ENCODE peak calls at places on chromosomes 4 and X, in ten cellular contexts. W is tibial artery; K is BE2C; D is fibroblast of mammary gland; I is foreskin fibroblast; B is HCT116; J is mammary epithelial cell; S is fibroblast of pulmonary artery; P is naive thymus-derived CD4-positive, alpha-beta T cell; Q is WERI-Rb-1. C is an unnamed sample.

GRCh38 chr4:56937262-56937661 is 29.6 kb downstream of the REST start:
- DNase-seq in B (peak), S (peak), Q (no peak), K (no peak), J (peak), P (no peak), D (peak), I (peak), W (no peak), C (peak)

GRCh38 chrX:112734250-112734649 is 54.5 kb upstream of the LHFPL1 start:
- DNase-seq in B (no peak), S (peak), K (no peak), I (no peak), D (peak), J (no peak), Q (no peak), W (peak), P (no peak), C (peak)

GRCh38 chr4:71167083-71167482 is 171.7 kb upstream of the SLC4A4 start:
- DNase-seq in J (no peak), B (no peak), W (no peak), K (no peak), D (no peak), S (no peak), P (no peak), Q (no peak), I (no peak), C (no peak)

GRCh38 chrX:151505796-151506195 is 57.7 kb upstream of the PASD1 start:
- DNase-seq in K (no peak), Q (peak), W (no peak), D (peak), J (peak), S (no peak), I (no peak), B (peak), P (no peak), C (peak)

GRCh38 chrX:48800574-48801280 is 1.1 kb upstream of the HDAC6 start:
- DNase-seq in K (no peak), B (no peak), W (no peak), Q (peak), D (no peak), I (no peak), P (no peak), J (no peak), S (no peak), C (no peak)

GRCh38 chrX:153922932-153923857 is 2.9 kb downstream of the ARHGAP4 start:
- DNase-seq in K (peak), W (peak), P (no peak), S (peak), J (peak), I (peak), B (no peak), D (peak), Q (peak), C (peak)

GRCh38 chr4:119212964-119213606 is 572 bp downstream of the USP53 start:
- DNase-seq in D (peak), B (peak), P (no peak), S (peak), J (peak), I (peak), Q (peak), W (peak), K (peak), C (peak)

GRCh38 chr4:139465922-139466321 is 12.0 kb downstream of the RAB33B start:
- DNase-seq in P (no peak), K (no peak), I (no peak), J (no peak), B (no peak), S (no peak), Q (no peak), D (peak), W (no peak), C (no peak)

GRCh38 chr4:2220016-2220620 is 21.8 kb downstream of the HAUS3 start:
- DNase-seq in B (peak), P (peak), Q (peak), S (peak), K (peak), W (peak), D (peak), J (peak), I (peak), C (peak)

GRCh38 chrX:37786666-37787337 is 6.9 kb downstream of the CYBB start:
- DNase-seq in I (no peak), W (no peak), B (no peak), P (no peak), D (no peak), K (no peak), Q (no peak), S (no peak), J (no peak), C (no peak)

GRCh38 chrX:3548743-3549441 is 164.6 kb downstream of the PRKX start:
- DNase-seq in Q (peak), W (no peak), I (peak), D (peak), S (peak), P (no peak), B (peak), J (peak), K (no peak), C (no peak)

GRCh38 chr4:90727938-90728337 is 600.7 kb downstream of the CCSER1 start:
- DNase-seq in K (no peak), B (peak), P (no peak), D (no peak), J (peak), S (peak), Q (no peak), W (no peak), I (no peak), C (peak)

GRCh38 chr4:168584321-168584771 is 87.5 kb downstream of the PALLD start:
- DNase-seq in J (peak), I (peak), K (no peak), Q (no peak), W (no peak), B (no peak), P (no peak), S (no peak), D (peak), C (peak)

GRCh38 chrX:36160056-36160455 is 240.5 kb downstream of the CFAP47 start:
- DNase-seq in K (no peak), J (no peak), W (no peak), S (peak), I (no peak), B (no peak), P (no peak), Q (no peak), D (no peak), C (no peak)

GRCh38 chr4:150145090-150145949 is 67.1 kb downstream of the DCLK2 start:
- DNase-seq in P (no peak), W (no peak), D (no peak), Q (no peak), S (no peak), I (no peak), K (no peak), J (no peak), B (no peak), C (peak)

GRCh38 chr4:16001484-16001858 is 38.5 kb upstream of the FGFBP2 start:
- DNase-seq in B (peak), I (peak), P (peak), D (peak), S (peak), K (peak), Q (peak), J (peak), W (peak), C (peak)

GRCh38 chr4:6992728-6993655 is 50.2 kb upstream of the TADA2B start:
- DNase-seq in D (no peak), S (no peak), P (no peak), K (peak), J (peak), B (no peak), Q (no peak), I (no peak), W (no peak), C (no peak)

GRCh38 chr4:29046166-29046565 is 1674.0 kb upstream of the PCDH7 start:
- DNase-seq in D (peak), S (peak), B (no peak), K (no peak), W (no peak), I (no peak), Q (no peak), P (no peak), J (no peak), C (peak)

GRCh38 chr4:177369372-177369771 is 59.7 kb downstream of the NEIL3 start:
- DNase-seq in J (no peak), S (peak), B (no peak), I (no peak), P (no peak), W (no peak), D (peak), K (no peak), Q (no peak), C (peak)

GRCh38 chr4:66357316-66357715 is 687.0 kb upstream of the EPHA5 start:
- DNase-seq in D (peak), J (peak), W (no peak), P (no peak), Q (no peak), B (no peak), K (no peak), I (no peak), S (peak), C (no peak)

GRCh38 chr4:63169836-63170235 is 1239.4 kb downstream of the TECRL start:
- DNase-seq in K (no peak), I (no peak), Q (peak), S (no peak), J (no peak), P (no peak), D (no peak), W (no peak), B (no peak), C (no peak)

GRCh38 chr4:89724716-89725115 is 112.2 kb downstream of the SNCA start:
- DNase-seq in P (no peak), K (no peak), Q (no peak), W (no peak), B (no peak), J (peak), S (peak), D (peak), I (peak), C (no peak)

GRCh38 chr4:139207247-139207646 is 30.2 kb upstream of the ELF2 start:
- DNase-seq in Q (no peak), W (peak), B (no peak), D (no peak), P (no peak), J (no peak), S (no peak), I (no peak), K (no peak), C (no peak)

GRCh38 chrX:105114554-105115130 is 105.9 kb downstream of the TEX13A start:
- DNase-seq in J (peak), P (no peak), W (no peak), Q (no peak), S (no peak), B (no peak), I (no peak), K (no peak), D (no peak), C (no peak)

GRCh38 chrX:46559062-46559461 is 13.8 kb upstream of the ZNF674 start:
- DNase-seq in W (no peak), Q (no peak), I (no peak), J (no peak), S (peak), D (no peak), K (no peak), B (no peak), P (no peak), C (no peak)

GRCh38 chr4:89021678-89022077 is 35.3 kb downstream of the FAM13A start:
- DNase-seq in W (no peak), I (no peak), Q (no peak), D (no peak), K (no peak), S (no peak), J (no peak), B (no peak), P (no peak), C (no peak)

GRCh38 chr4:71680706-71681105 is 103.2 kb downstream of the GC start:
- DNase-seq in K (no peak), S (peak), D (no peak), J (no peak), Q (no peak), P (no peak), I (no peak), B (no peak), W (no peak), C (no peak)

GRCh38 chr4:150348079-150348478 is 233.9 kb upstream of the MAB21L2 start:
- DNase-seq in S (peak), P (no peak), D (peak), W (no peak), J (peak), Q (no peak), B (peak), I (peak), K (no peak), C (no peak)

GRCh38 chr4:19346636-19347035 is 905.1 kb upstream of the SLIT2 start:
- DNase-seq in W (no peak), P (no peak), I (no peak), S (no peak), K (no peak), B (no peak), J (no peak), Q (no peak), D (no peak), C (no peak)

GRCh38 chrX:16185725-16186136 is 18.4 kb downstream of the MAGEB17 start:
- DNase-seq in I (peak), S (peak), Q (no peak), K (no peak), D (peak), P (no peak), B (peak), J (peak), W (no peak), C (peak)

GRCh38 chr4:28436191-28437080 is 1575.8 kb downstream of the STIM2 start:
- DNase-seq in D (no peak), I (no peak), P (no peak), B (no peak), J (peak), W (no peak), S (no peak), K (no peak), Q (no peak), C (no peak)

GRCh38 chr4:113760094-113760851 is 1.3 kb downstream of the CAMK2D start:
- DNase-seq in J (peak), P (peak), B (no peak), W (peak), I (no peak), Q (peak), D (peak), S (peak), K (peak), C (peak)

GRCh38 chr4:54818481-54818880 is 160.7 kb downstream of the KIT start:
- DNase-seq in K (no peak), J (no peak), B (no peak), W (no peak), D (no peak), S (no peak), Q (no peak), P (no peak), I (no peak), C (no peak)

GRCh38 chrX:3176439-3176820 is 135.2 kb downstream of the ARSF start:
- DNase-seq in D (peak), I (peak), Q (no peak), S (peak), B (no peak), W (peak), P (no peak), J (no peak), K (no peak), C (no peak)

GRCh38 chr4:53786632-53787031 is 195.3 kb upstream of the LNX1 start:
- DNase-seq in B (no peak), I (peak), W (no peak), S (peak), K (no peak), Q (no peak), D (peak), P (no peak), J (no peak), C (no peak)

GRCh38 chrX:24870143-24870542 is 145.6 kb downstream of the ARX start:
- DNase-seq in P (no peak), D (peak), W (no peak), B (no peak), S (peak), I (peak), J (no peak), Q (no peak), K (no peak), C (no peak)

GRCh38 chr4:54173281-54173912 is 55.7 kb upstream of the PDGFRA start:
- DNase-seq in Q (no peak), B (no peak), P (no peak), K (no peak), D (no peak), S (no peak), J (no peak), I (no peak), W (no peak), C (peak)

GRCh38 chrX:45803383-45803921 is 602.8 kb upstream of the DIPK2B start:
- DNase-seq in W (no peak), B (peak), K (no peak), S (peak), J (peak), Q (no peak), I (peak), D (peak), P (no peak), C (peak)

GRCh38 chr4:73676881-73677323 is 56.7 kb upstream of the RASSF6 start:
- DNase-seq in K (no peak), D (peak), S (peak), Q (no peak), B (no peak), J (peak), I (peak), W (no peak), P (no peak), C (peak)

GRCh38 chrX:71052721-71053120 is 15.4 kb downstream of the SNX12 start:
- DNase-seq in W (no peak), P (no peak), D (no peak), S (no peak), Q (no peak), J (no peak), K (no peak), B (no peak), I (no peak), C (no peak)
- H3K4me3 ChIP-seq in W (no peak), P (no peak), D (no peak), S (no peak), Q (no peak), J (no peak), K (no peak), B (no peak), I (no peak), C (no peak)

GRCh38 chr4:41185614-41186609 is 28.4 kb downstream of the APBB2 start:
- DNase-seq in B (no peak), S (no peak), W (no peak), D (no peak), K (no peak), Q (no peak), P (no peak), J (peak), I (no peak), C (no peak)
- H3K4me3 ChIP-seq in B (no peak), S (no peak), W (no peak), D (no peak), K (no peak), Q (no peak), P (no peak), J (peak), I (peak), C (no peak)

GRCh38 chrX:637660-638481 is 7.3 kb downstream of the SHOX start:
- DNase-seq in I (no peak), P (no peak), W (no peak), B (no peak), K (no peak), D (no peak), S (no peak), J (no peak), Q (no peak), C (no peak)
- H3K4me3 ChIP-seq in I (peak), P (no peak), W (no peak), B (no peak), K (no peak), D (no peak), S (no peak), J (no peak), Q (no peak), C (no peak)

DNA sequence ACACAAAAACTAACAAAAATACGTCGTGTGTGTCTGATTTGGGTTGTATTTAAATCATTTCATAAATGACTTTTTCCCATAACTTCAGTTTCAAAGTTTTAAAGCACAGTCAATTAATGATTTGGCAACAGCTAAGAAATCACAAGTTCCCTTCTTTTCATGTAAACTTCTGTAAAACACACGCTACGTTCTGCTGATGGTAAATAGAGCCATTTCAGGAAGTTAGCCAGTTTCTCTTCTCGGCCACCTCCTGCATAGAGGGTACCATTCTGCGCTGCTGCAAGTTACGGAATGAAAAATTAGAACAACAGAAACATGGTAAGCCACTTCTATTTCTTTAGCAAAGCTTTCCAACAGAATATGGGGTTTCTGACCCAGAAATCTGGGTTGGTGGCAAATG is at the start of gene TLR8:
- DNase-seq in B (no peak), D (no peak), I (no peak), K (no peak), W (no peak), Q (no peak), P (no peak), J (no peak), S (no peak), C (no peak)
- H3K4me3 ChIP-seq in B (no peak), D (no peak), I (no peak), K (no peak), W (no peak), Q (no peak), P (no peak), J (no peak), S (no peak), C (no peak)

DNA sequence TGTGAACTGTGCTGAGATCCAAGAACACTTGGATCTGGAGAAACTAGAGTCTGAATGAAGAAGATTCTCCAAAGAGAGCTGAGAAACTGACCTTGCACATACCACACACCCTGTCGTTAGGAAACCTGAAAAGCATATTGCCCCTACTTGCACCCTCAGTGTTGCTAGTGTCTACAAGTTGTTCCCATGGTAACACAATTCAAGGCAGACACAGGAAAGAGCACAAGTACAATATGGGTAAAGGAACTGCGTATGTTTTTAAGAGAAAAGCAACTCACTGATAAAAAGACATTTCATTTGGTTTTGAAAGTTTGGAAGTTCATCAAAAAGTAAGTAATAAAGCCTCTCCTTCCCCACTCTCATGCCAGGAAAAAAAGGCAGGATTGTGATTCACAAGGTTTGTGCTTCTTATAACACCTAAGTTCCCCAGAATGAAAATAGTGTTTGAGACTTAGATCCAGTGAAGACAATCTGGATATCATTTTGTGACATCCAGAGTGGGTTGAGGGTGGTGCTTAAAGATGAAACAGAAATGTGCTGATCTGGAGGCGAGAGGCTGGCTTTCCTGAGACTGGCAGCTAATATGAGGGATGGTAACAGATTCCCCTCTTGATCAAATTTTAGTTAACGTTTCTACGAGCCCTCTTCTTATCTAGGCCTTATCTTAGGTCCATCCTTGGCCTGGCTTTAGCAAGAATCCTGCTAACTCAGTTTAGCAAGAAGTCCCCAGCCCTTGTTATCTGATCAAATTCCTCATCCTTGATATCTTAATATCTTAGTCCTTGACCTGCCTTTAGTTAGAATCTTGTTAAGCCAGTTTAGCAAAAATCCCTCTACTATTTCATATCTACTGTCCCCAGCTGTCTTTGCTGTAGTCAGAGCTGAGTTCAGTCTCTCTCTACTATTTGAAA is 42.3 kb downstream of the NIPAL1 start:
- DNase-seq in P (no peak), S (no peak), B (no peak), J (peak), W (no peak), D (no peak), Q (no peak), K (no peak), I (no peak), C (no peak)
- H3K4me3 ChIP-seq in P (no peak), S (no peak), B (no peak), J (no peak), W (no peak), D (no peak), Q (no peak), K (no peak), I (no peak), C (no peak)

DNA sequence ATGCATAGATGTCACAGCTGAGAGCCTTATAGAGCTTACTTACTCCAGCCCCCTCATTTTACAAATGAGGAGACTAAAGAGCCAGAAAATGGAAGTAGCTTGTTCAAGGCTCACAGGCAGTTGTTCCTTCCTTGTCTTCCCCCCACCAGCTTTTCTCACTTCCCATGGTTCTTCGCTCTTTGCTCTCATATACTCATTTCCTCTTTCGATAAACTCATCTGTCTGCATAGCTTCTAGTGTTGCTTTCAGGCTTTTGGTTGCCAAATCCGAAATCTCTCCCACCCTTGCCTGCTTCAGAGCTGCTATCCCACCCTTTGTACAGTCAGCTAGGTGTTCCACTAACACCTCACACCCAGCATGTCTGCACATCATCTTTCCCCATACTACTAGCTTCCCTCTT is 25.0 kb upstream of the GJB1 start:
- DNase-seq in K (no peak), P (peak), Q (no peak), I (no peak), S (no peak), B (no peak), J (no peak), W (no peak), D (no peak), C (no peak)
- H3K4me3 ChIP-seq in K (no peak), P (peak), Q (no peak), I (no peak), S (no peak), B (no peak), J (no peak), W (no peak), D (no peak), C (no peak)

C was measured in MG63.